ENCODE peak calls at places on chromosomes 1 and 21, in seven cellular contexts. H is GM12891, B is uterus, A is GM12892, X is A549, Y is heart left ventricle, U is ovary. W is an unnamed sample.

GRCh38 chr1:104463126-104463697 is 713.5 kb downstream of the AMY1C start:
- DNase-seq in H (no peak), B (no peak), A (no peak), X (no peak), Y (no peak), U (no peak), W (no peak)

GRCh38 chr1:5734414-5734813 is 257.8 kb downstream of the NPHP4 start:
- DNase-seq in H (no peak), B (no peak), A (no peak), X (no peak), Y (no peak), U (no peak), W (no peak)

GRCh38 chr1:2414297-2414958 is 2.1 kb upstream of the PEX10 start:
- DNase-seq in H (peak), B (peak), A (peak), X (peak), Y (peak), U (peak), W (peak)

GRCh38 chr1:244137725-244138124 is 86.6 kb downstream of the ZBTB18 start:
- DNase-seq in H (no peak), B (no peak), A (no peak), X (no peak), Y (no peak), U (no peak), W (no peak)

GRCh38 chr1:185819798-185820197 is 85.6 kb downstream of the HMCN1 start:
- DNase-seq in H (no peak), B (no peak), A (no peak), X (no peak), Y (no peak), U (no peak), W (no peak)

GRCh38 chr1:193183019-193183643 is 3.3 kb downstream of the B3GALT2 start:
- DNase-seq in H (no peak), B (no peak), A (no peak), X (no peak), Y (no peak), U (no peak), W (peak)

GRCh38 chr1:238143038-238143437 is 252.3 kb upstream of the ZP4 start:
- DNase-seq in H (no peak), B (no peak), A (no peak), X (no peak), Y (no peak), U (no peak), W (no peak)

GRCh38 chr1:229148041-229148671 is 122.8 kb upstream of the RAB4A start:
- DNase-seq in H (no peak), B (no peak), A (no peak), X (no peak), Y (peak), U (no peak), W (peak)

GRCh38 chr1:35660581-35661473 is 19.5 kb upstream of the PSMB2 start:
- DNase-seq in H (no peak), B (no peak), A (no peak), X (no peak), Y (no peak), U (no peak), W (peak)

GRCh38 chr1:197779921-197780320 is 4.6 kb upstream of the DENND1B start:
- DNase-seq in H (no peak), B (no peak), A (no peak), X (no peak), Y (no peak), U (no peak), W (no peak)

GRCh38 chr1:75542818-75543570 is 67.9 kb downstream of the SLC44A5 start:
- DNase-seq in H (no peak), B (no peak), A (no peak), X (no peak), Y (no peak), U (no peak), W (no peak)

GRCh38 chr1:83857108-83857507 is 141.8 kb downstream of the TTLL7 start:
- DNase-seq in H (no peak), B (no peak), A (no peak), X (no peak), Y (no peak), U (no peak), W (peak)

GRCh38 chr1:163090321-163090945 is 21.3 kb downstream of the RGS4 start:
- DNase-seq in H (no peak), B (no peak), A (no peak), X (no peak), Y (no peak), U (no peak), W (no peak)

GRCh38 chr1:41354956-41355355 is 6.3 kb upstream of the FOXO6 start:
- DNase-seq in H (no peak), B (no peak), A (no peak), X (no peak), Y (peak), U (no peak), W (no peak)

GRCh38 chr1:85952460-85952859 is 204.1 kb downstream of the COL24A1 start:
- DNase-seq in H (no peak), B (no peak), A (no peak), X (no peak), Y (no peak), U (no peak), W (no peak)

GRCh38 chr21:39388038-39388810 is 39.3 kb upstream of the HMGN1 start:
- DNase-seq in H (peak), B (peak), A (peak), X (peak), Y (peak), U (peak), W (peak)

GRCh38 chr1:156712626-156713025 is 7.2 kb upstream of the CRABP2 start:
- DNase-seq in H (no peak), B (no peak), A (no peak), X (no peak), Y (no peak), U (no peak), W (no peak)

GRCh38 chr1:31655104-31655503 is 10.4 kb upstream of the PEF1 start:
- DNase-seq in H (no peak), B (no peak), A (no peak), X (no peak), Y (no peak), U (no peak), W (no peak)

GRCh38 chr1:180912801-180913616 is at the start of gene KIAA1614:
- DNase-seq in H (no peak), B (peak), A (no peak), X (no peak), Y (peak), U (peak), W (no peak)

GRCh38 chr1:153356392-153357075 is 1.1 kb upstream of the S100A9 start:
- DNase-seq in H (no peak), B (no peak), A (no peak), X (no peak), Y (no peak), U (no peak), W (no peak)

DNA sequence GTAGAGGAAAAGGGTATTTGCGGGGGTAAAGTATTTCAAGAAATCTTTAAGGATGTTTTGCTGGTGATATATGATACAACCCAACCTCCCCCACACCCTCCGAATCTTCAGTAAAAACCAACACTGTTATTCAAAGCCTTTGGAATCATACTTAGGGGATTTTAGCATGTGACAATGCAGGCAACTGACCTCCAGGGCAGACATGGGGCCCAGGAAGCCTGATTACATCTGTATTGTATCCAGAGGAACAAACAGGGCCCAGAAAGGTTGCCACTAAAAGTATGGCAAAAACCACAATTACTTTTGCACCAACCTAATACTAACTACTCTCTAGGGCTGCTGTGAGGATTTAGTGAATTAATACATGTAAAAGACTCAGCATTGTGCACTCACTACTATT is 43.9 kb upstream of the CNN3 start:
- DNase-seq in H (no peak), B (no peak), A (no peak), X (no peak), Y (no peak), U (no peak), W (no peak)
- TF ChIP-seq POLR2A in H (no peak), B (no peak), A (no peak), X (no peak), Y (no peak), U (no peak), W (no peak)

DNA sequence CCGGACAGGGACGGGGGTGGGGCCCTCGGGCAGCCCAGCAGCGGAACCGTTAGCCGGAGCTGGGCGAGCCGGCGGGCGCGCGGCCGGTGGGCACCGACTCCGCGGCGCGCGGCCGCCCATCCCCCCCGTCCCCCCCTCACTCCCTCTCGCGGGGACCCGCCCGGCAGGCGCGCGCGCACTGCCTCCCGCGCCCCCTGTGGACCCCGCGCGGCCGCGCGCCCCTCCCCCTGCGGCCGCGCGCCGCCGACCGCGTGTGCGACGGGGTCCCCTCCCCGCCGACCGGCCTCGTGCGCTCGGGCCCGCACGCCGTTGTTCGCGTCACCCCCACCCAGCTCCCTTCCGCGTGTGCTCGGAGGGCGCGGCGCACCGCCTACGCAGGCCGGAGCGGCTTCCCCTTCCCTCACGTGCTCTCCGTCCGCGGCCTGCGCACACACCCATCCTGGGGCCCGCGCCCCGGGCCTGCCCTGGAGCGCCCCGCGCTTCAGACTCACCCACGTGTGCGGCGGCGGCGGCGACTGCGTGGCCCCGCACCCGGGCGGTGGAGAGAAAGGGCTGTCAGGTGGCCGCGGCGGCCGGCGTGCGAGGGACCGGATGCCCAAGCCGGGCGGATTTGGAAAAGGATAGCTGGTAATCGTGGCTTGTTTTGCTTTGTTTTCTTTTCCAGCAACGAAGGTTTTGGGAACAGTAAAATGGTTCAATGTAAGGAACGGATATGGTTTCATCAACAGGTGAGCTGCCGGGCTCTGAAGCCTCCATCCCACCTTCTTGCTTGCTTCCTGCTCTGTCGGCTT is 716 bp downstream of the YBX1 start:
- DNase-seq in H (peak), B (peak), A (peak), X (peak), Y (peak), U (peak), W (peak)
- TF ChIP-seq POLR2A in H (peak), B (no peak), A (peak), X (no peak), Y (no peak), U (no peak), W (no peak)

DNA sequence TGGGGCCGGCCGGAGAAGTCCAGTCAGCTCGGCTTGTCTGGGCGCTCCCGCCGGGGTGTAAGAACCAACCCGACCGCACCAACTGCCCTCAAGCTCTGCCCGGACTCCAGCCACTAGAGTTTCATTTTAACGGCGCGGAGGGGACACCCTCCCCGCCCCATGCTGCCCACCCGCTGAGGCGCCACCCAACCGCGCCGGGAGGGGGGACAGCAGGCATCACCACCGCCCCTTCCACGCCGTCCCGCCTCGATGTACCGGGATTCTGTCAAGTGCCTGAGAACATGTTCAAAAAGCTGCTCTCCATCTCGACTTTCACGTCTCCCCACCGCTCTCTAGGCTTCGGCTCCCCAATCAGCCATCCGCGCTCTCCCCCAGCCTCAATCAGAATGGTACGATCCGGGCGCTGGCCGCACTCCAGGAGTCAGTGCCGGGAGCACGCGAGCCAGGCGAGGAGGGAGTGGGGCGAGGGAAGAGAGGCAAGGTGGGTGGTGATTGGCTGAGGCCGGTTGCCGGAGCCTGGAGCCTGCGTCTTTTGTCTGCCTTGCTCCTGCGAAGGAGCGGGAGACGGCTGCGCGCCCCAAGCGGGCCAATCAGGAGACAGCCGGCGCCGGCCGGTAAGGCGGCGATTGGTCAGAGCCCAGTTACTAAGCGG is at the start of gene PIK3R3:
- DNase-seq in H (peak), B (peak), A (peak), X (peak), Y (peak), U (peak), W (peak)
- TF ChIP-seq POLR2A in H (peak), B (peak), A (peak), X (peak), Y (peak), U (peak), W (peak)

DNA sequence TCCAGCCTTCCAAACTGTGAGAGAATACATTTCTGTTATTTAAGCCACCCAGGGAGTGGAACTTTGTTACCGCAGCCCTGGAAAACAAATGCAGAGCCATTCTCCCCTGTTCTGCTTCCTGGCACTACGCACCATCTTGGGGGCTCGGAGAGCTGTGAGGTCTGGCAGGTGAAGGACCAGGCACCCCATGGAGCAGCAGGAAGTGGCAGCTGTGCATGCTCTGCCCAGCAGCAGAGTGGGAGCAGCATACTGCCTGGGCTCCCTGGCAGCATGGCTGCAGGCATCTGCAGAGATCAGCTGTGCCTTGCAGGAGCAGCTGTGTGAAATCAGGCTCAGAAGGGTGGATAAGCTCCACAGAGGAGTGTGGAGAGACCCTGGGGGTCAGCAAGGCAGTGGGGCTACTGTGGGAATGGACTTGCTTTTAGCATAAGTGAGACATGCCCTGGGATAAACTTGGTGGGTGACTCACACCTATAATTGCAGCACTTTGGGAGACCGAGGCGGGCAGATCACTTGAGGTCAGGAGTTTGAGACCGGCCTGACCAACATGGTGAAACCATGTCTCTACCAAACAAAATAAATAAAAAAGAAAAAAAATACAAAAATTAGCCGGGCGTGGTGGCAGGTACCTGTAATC is 17.7 kb upstream of the ZSCAN20 start:
- DNase-seq in H (no peak), B (no peak), A (no peak), X (no peak), Y (no peak), U (no peak), W (no peak)
- TF ChIP-seq POLR2A in H (no peak), B (no peak), A (no peak), X (no peak), Y (no peak), U (no peak), W (no peak)

DNA sequence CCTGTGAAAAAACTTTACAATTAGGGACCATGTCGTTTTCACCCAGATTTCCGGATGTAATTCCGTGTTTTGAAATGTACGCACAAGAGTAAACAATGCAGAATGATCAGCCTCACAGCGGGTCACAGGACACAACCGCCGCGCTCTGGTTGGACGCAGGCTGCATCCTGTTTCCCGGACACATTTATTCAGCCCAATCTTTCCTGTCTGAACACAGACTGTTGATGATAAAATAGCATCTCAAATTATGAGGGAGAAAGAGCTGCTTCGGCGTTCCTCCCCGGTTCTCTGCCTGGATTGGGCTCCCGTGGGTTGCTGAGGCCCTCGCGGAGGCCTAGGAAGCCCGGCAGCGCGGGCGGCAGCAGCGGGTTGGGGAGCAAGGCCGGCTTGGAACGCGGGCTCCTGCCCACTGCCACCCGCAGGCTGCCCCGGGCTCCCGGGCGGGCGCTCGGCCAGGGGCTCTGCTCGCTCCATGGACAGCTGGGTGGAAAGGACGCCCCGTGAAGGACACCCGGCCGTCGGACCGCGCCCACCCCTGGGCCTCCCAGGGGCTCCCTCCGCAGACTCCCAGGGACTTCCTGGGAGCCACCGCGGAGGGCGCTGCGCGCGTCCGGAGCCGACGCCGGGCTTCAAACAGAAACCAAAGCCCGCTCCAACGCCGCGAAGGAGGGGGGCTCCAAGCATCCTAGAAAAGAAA is 122.4 kb downstream of the ESRRG start:
- DNase-seq in H (peak), B (peak), A (peak), X (peak), Y (peak), U (peak), W (peak)
- TF ChIP-seq POLR2A in H (no peak), B (no peak), A (no peak), X (peak), Y (no peak), U (peak), W (peak)

W was measured in erythroblast.